ENCODE peak calls at places on chromosomes 7 and 10, in four cellular contexts. W, T, Q and V are unnamed samples.

GRCh38 chr7:2306688-2307087 is 7.6 kb downstream of the SNX8 start:
- DNase-seq in Q (no peak), W (no peak), T (no peak), V (no peak)

GRCh38 chr7:332646-333398 is 42.9 kb downstream of the FOXL3 start:
- DNase-seq in Q (peak), W (peak), T (no peak), V (peak)

GRCh38 chr10:25226775-25227682 is 52.2 kb downstream of the GPR158 start:
- DNase-seq in Q (peak), T (no peak), W (peak), V (no peak)

GRCh38 chr7:143410523-143411004 is 1.9 kb upstream of the EPHA1 start:
- DNase-seq in Q (no peak), W (no peak), T (no peak), V (no peak)

GRCh38 chr7:927031-927671 is 27.3 kb downstream of the ADAP1 start:
- DNase-seq in Q (no peak), T (no peak), W (no peak), V (peak)

GRCh38 chr10:83991986-83992753 is 147.1 kb upstream of the GHITM start:
- DNase-seq in T (no peak), W (peak), Q (peak), V (no peak)

GRCh38 chr10:113689057-113689456 is 9.3 kb downstream of the CASP7 start:
- DNase-seq in Q (no peak), T (no peak), W (no peak), V (no peak)

GRCh38 chr10:18567343-18567856 is 84.0 kb downstream of the NSUN6 start:
- DNase-seq in Q (no peak), W (no peak), T (no peak), V (no peak)

GRCh38 chr7:80277434-80278427 is 143.1 kb downstream of the GNAI1 start:
- DNase-seq in T (no peak), Q (no peak), W (peak), V (no peak)

GRCh38 chr10:50395279-50395678 is 144.0 kb upstream of the ASAH2 start:
- DNase-seq in T (no peak), Q (no peak), W (peak), V (no peak)

GRCh38 chr7:38428040-38428439 is 154.6 kb upstream of the TARP start:
- DNase-seq in T (no peak), Q (no peak), W (no peak), V (no peak)

GRCh38 chr10:15084502-15084922 is 4.1 kb downstream of the ACBD7 start:
- DNase-seq in T (no peak), Q (no peak), W (peak), V (no peak)

GRCh38 chr7:95772298-95772770 is at the start of gene DYNC1I1:
- DNase-seq in W (peak), Q (peak), T (no peak), V (peak)

GRCh38 chr7:15864260-15864991 is 177.9 kb upstream of the MEOX2 start:
- DNase-seq in Q (no peak), W (no peak), T (no peak), V (no peak)

GRCh38 chr10:121292396-121292795 is 305.8 kb downstream of the FGFR2 start:
- DNase-seq in Q (no peak), W (no peak), T (no peak), V (no peak)

GRCh38 chr7:85097844-85098243 is 89.0 kb downstream of the SEMA3D start:
- DNase-seq in W (no peak), T (no peak), Q (no peak), V (no peak)

GRCh38 chr7:69553190-69553589 is 45.1 kb upstream of the AUTS2 start:
- DNase-seq in Q (peak), T (no peak), W (no peak), V (no peak)

GRCh38 chr10:102635377-102635776 is 8.9 kb upstream of the TRIM8 start:
- DNase-seq in T (no peak), Q (no peak), W (no peak), V (no peak)

GRCh38 chr7:50348469-50349162 is 44.1 kb downstream of the IKZF1 start:
- DNase-seq in T (no peak), W (no peak), Q (no peak), V (no peak)

GRCh38 chr7:147496209-147496608 is 1094.4 kb upstream of the C7orf33 start:
- DNase-seq in Q (no peak), W (no peak), T (no peak), V (no peak)

GRCh38 chr7:113945018-113945938 is 26.5 kb upstream of the PPP1R3A start:
- DNase-seq in W (peak), T (no peak), Q (no peak), V (no peak)

GRCh38 chr7:22350466-22351328 is 6.3 kb downstream of the RAPGEF5 start:
- DNase-seq in W (no peak), T (no peak), Q (no peak), V (no peak)

GRCh38 chr7:114048386-114049235 is 129.8 kb upstream of the PPP1R3A start:
- DNase-seq in W (peak), T (no peak), Q (no peak), V (no peak)

DNA sequence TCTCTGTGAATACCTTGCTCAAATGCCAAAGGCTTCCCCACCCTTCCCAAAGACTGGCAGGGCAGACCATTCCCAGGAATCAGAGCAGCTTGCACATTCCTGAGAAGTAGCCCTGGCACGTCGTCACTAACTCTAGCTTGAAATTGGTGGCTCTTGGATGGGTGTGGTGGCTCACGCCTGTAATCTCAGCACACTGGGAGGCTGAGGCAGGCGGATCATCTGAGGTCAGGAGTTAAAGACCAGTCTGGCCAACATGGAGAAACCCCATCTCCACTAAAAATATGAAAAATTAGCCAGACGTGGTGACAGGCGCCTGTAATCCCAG is 108.2 kb upstream of the MPP7 start:
- DNase-seq in W (no peak), T (no peak), Q (no peak), V (no peak)
- TF ChIP-seq CTCF in W (no peak), T (no peak), Q (no peak), V (no peak)

DNA sequence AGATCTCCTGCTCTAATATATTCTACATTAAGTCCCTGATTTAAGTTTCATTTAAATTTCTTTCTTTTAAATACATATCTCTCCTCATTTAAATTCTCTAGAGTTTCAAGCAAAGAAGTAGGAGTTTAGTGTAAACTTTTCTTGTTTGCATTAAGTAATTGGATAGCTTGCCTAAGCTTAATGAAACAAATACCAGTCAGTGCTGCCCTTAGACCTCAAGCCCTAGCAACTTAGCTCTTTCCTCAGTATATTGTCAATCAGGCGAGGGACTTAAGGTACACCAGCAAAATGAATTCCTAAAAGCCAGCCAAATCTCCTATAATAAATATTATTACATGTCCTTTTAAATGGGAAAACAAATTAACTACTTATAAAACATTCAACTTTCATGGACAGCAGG is 101.5 kb downstream of the CHCHD3 start:
- DNase-seq in W (no peak), T (no peak), Q (no peak), V (no peak)
- TF ChIP-seq CTCF in W (no peak), T (no peak), Q (no peak), V (no peak)

GRCh38 chr7:127628445-127628844 is 10.5 kb upstream of the PAX4 start:
- DNase-seq in Q (peak), T (no peak), W (no peak), V (no peak)
- TF ChIP-seq CTCF in Q (no peak), T (no peak), W (no peak), V (peak)

GRCh38 chr10:30026080-30026479 is 33.3 kb downstream of the JCAD start:
- DNase-seq in T (no peak), Q (no peak), W (no peak), V (no peak)

GRCh38 chr10:30018512-30018911 is 40.9 kb downstream of the JCAD start:
- DNase-seq in Q (no peak), W (no peak), T (no peak), V (no peak)

GRCh38 chr10:30026578-30026977 is 32.8 kb downstream of the JCAD start:
- DNase-seq in Q (no peak), T (no peak), W (no peak), V (no peak)

GRCh38 chr10:30019468-30019867 is 39.9 kb downstream of the JCAD start:
- DNase-seq in Q (no peak), T (no peak), W (no peak), V (no peak)

GRCh38 chr10:30022590-30022989 is 36.8 kb downstream of the JCAD start:
- DNase-seq in W (no peak), T (no peak), Q (no peak), V (no peak)
- TF ChIP-seq CTCF in W (no peak), T (no peak), Q (no peak), V (peak)

GRCh38 chr7:139915864-139916716 is 87.0 kb downstream of the TBXAS1 start:
- DNase-seq in W (peak), T (no peak), Q (no peak), V (peak)

GRCh38 chr7:139918488-139918887 is 89.4 kb downstream of the TBXAS1 start:
- DNase-seq in W (no peak), Q (no peak), T (no peak), V (no peak)

GRCh38 chr7:139914861-139915300 is 85.8 kb downstream of the TBXAS1 start:
- DNase-seq in T (no peak), Q (no peak), W (no peak), V (no peak)

GRCh38 chr7:139915301-139915863 is 86.3 kb downstream of the TBXAS1 start:
- DNase-seq in T (no peak), W (no peak), Q (no peak), V (peak)

GRCh38 chr7:139916717-139917395 is 87.8 kb downstream of the TBXAS1 start:
- DNase-seq in T (no peak), Q (no peak), W (no peak), V (no peak)
- TF ChIP-seq CTCF in T (no peak), Q (no peak), W (no peak), V (no peak)

DNA sequence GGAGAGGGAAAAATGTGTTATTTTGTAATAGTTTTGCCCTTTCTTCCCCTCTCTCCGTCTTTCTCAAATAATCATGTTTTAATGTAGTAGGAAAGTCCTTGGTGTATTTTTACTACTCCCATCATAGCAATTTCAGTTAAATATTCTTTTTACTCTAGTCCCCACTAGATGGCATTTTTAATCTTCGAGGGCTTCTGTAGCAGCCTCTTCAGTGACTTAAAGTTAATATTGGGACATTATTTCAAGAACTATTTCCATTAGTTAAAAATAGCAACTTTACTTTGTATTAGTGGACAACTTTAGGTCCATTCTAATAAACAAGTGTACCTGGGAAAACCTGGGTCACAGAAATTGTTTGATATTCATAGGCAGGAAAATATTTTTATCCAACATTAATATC is 23.0 kb downstream of the EDRF1 start:
- DNase-seq in T (no peak), W (no peak), Q (no peak), V (no peak)
- TF ChIP-seq CTCF in T (no peak), W (no peak), Q (no peak), V (peak)

GRCh38 chr7:144454256-144455039 is 51.0 kb upstream of the NOBOX start:
- DNase-seq in Q (no peak), W (peak), T (no peak), V (no peak)
- TF ChIP-seq CTCF in Q (peak), W (peak), T (no peak), V (peak)

GRCh38 chr7:70693690-70694356 is 438.1 kb upstream of the GALNT17 start:
- DNase-seq in Q (peak), T (peak), W (no peak), V (peak)
- TF ChIP-seq CTCF in Q (no peak), T (no peak), W (no peak), V (no peak)